ENCODE peak calls at places on chromosomes 7 and 10, in seven cellular contexts. F, K, V, R, B, Q and S are unnamed samples.

GRCh38 chr10:29479081-29479917 is 155.5 kb downstream of the SVIL start:
- DNase-seq in K (no peak), R (no peak), B (no peak), Q (no peak), V (no peak), F (no peak), S (peak; percentile 54)

GRCh38 chr10:79444243-79445119 is 943 bp downstream of the ZCCHC24 start:
- DNase-seq in R (peak; percentile 77), V (no peak), B (no peak), F (no peak), K (peak; percentile 43), Q (peak; percentile 68), S (peak; percentile 51)

GRCh38 chr10:46544989-46545791 is 11.3 kb downstream of the GPRIN2 start:
- DNase-seq in R (no peak), Q (peak; percentile 10), V (no peak), F (no peak), B (no peak), K (no peak), S (no peak)

GRCh38 chr7:116966606-116967005 is 13.3 kb downstream of the ST7 start:
- DNase-seq in K (no peak), R (no peak), B (no peak), Q (no peak), V (no peak), F (no peak), S (no peak)

GRCh38 chr10:130656582-130657133 is 520.5 kb downstream of the GLRX3 start:
- DNase-seq in F (no peak), Q (no peak), B (no peak), V (no peak), K (no peak), R (no peak), S (no peak)

GRCh38 chr7:84535584-84536255 is 341.1 kb upstream of the SEMA3A start:
- DNase-seq in K (no peak), Q (no peak), R (peak; percentile 33), V (no peak), F (no peak), B (no peak), S (no peak)

GRCh38 chr7:9680713-9681112 is 1247.3 kb downstream of the NXPH1 start:
- DNase-seq in F (no peak), B (no peak), R (no peak), K (no peak), V (no peak), Q (no peak), S (no peak)

GRCh38 chr7:128167316-128167691 is 73.8 kb upstream of the LEP start:
- DNase-seq in F (peak; percentile 76), K (no peak), V (peak; percentile 60), B (peak; percentile 11), R (peak; percentile 76), Q (peak; percentile 66), S (no peak)

GRCh38 chr7:143974457-143974856 is 19.8 kb downstream of the OR2F1 start:
- DNase-seq in R (peak; percentile 54), Q (no peak), V (no peak), F (no peak), K (no peak), B (no peak), S (no peak)

GRCh38 chr7:127578036-127578684 is 7.2 kb downstream of the GCC1 start:
- DNase-seq in F (no peak), B (no peak), R (no peak), Q (no peak), K (no peak), V (no peak), S (no peak)

GRCh38 chr10:109956454-109957091 is 33.3 kb upstream of the XPNPEP1 start:
- DNase-seq in B (no peak), V (no peak), K (no peak), F (no peak), Q (peak; percentile 35), R (peak; percentile 39), S (peak; percentile 85)

GRCh38 chr10:3397846-3398245 is 225.3 kb upstream of the PITRM1 start:
- DNase-seq in F (no peak), V (no peak), Q (no peak), R (no peak), K (no peak), B (no peak), S (no peak)

GRCh38 chr10:35887686-35888085 is 245.6 kb upstream of the FZD8 start:
- DNase-seq in R (no peak), B (no peak), Q (no peak), F (no peak), K (no peak), V (no peak), S (no peak)

GRCh38 chr7:30143748-30144251 is 9.0 kb downstream of the MTURN start:
- DNase-seq in Q (no peak), F (no peak), V (peak; percentile 58), B (no peak), K (no peak), R (no peak), S (no peak)

GRCh38 chr7:102044984-102045673 is 227.7 kb downstream of the CUX1 start:
- DNase-seq in F (peak; percentile 56), R (peak; percentile 67), B (peak; percentile 87), Q (no peak), V (no peak), K (no peak), S (no peak)

GRCh38 chr7:47180268-47180826 is 401.6 kb downstream of the TNS3 start:
- DNase-seq in K (no peak), R (peak; percentile 80), V (no peak), B (peak; percentile 52), Q (peak; percentile 69), F (peak; percentile 72), S (peak; percentile 45)

GRCh38 chr7:8197994-8198698 is 63.8 kb downstream of the ICA1 start:
- DNase-seq in B (no peak), K (no peak), F (no peak), R (no peak), V (no peak), Q (no peak), S (no peak)

DNA sequence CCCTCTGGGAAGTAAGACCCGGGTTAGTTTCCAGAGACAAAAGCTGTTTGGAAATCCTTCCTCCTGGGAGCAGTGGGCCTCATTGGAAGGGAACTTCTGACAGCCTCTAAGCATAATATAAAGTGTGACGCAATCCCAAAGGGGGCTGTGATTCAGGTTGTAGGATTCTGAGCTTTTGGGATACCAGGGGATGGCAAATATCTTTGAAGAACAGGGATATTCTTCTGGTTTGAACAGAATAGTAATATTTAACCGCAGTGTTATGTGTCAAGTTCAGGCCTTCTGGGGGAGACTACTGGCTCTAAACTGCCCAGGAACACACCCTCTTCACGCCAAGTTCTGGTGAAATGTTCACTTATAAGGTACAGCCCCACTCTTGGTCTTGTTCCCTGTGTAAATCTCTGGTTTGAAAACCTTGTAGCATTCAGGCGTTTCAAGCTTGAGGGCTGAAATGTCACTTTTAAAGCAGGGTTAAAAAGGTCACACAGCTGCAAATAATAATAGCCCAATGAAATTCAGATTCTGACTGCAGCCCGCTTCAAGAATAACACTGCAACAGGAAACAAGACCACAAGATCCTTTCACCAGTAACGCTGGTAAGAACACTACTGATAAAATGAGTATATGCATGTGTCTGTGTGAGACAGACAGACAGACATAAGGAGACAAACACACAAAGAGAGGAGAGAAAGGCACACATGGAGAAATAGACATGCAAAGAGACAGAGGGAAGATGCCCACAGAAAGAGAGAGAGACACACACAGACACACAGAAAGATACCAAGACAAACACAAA is 69.0 kb downstream of the CREB5 start:
- DNase-seq in B (peak; percentile 20), K (peak; percentile 85), R (peak; percentile 50), F (no peak), Q (no peak), V (no peak), S (peak; percentile 93)
- H3K4me3 ChIP-seq in B (no peak overlapping the region), K (no peak overlapping the region), R (no peak overlapping the region), F (no peak overlapping the region), Q (no peak overlapping the region), V (no peak overlapping the region), S (no peak overlapping the region)

GRCh38 chr10:5413012-5413938 is 918 bp downstream of the NET1 start:
- DNase-seq in F (no peak), V (peak; percentile 31), B (no peak), K (peak; percentile 6), Q (peak; percentile 27), R (peak; percentile 43), S (peak; percentile 9)

GRCh38 chr10:5412277-5412941 is at the start of gene NET1:
- DNase-seq in V (peak; percentile 50), F (peak; percentile 91), K (peak; percentile 84), B (peak; percentile 59), Q (peak; percentile 96), R (peak; percentile 95), S (peak; percentile 85)

GRCh38 chr10:5419466-5420094 is 7.2 kb downstream of the NET1 start:
- DNase-seq in Q (no peak), K (no peak), R (no peak), B (no peak), F (no peak), V (no peak), S (no peak)

GRCh38 chr10:5418584-5418983 is 6.2 kb downstream of the NET1 start:
- DNase-seq in B (no peak), F (no peak), K (no peak), R (no peak), V (no peak), Q (no peak), S (no peak)

DNA sequence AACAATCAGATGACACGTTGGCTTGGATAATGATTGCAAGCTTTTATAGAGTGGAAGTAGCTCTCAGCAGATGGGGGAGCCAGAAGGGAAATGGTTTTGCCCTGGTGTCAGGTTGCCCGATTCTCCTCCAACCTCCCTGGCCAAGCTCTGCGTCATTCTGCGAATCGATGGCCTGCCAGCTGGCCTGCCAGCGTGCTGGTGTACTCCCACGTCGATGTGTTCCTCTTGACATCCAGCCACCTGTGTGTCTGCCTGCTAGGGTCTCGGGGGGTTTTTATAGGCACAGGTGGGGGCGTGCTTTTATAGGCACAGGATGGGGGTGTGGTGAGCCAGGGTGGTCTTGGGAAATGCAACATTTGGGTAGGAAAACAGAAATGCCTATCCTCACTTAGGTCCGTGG is 4.6 kb downstream of the NET1 start:
- DNase-seq in K (no peak), Q (no peak), B (no peak), V (no peak), F (no peak), R (no peak), S (no peak)
- H3K4me3 ChIP-seq in K (no peak overlapping the region), Q (no peak overlapping the region), B (no peak overlapping the region), V (no peak overlapping the region), F (no peak overlapping the region), R (no peak overlapping the region), S (no peak overlapping the region)

GRCh38 chr10:120979435-120980315 is 128.5 kb downstream of the WDR11 start:
- DNase-seq in F (peak; percentile 24), V (no peak), K (peak; percentile 21), Q (peak; percentile 65), B (no peak), R (peak; percentile 91), S (no peak)

GRCh38 chr10:120977892-120978291 is 126.7 kb downstream of the WDR11 start:
- DNase-seq in V (no peak), K (no peak), Q (no peak), B (no peak), F (no peak), R (peak; percentile 52), S (no peak)

GRCh38 chr10:120981601-120982381 is 130.6 kb downstream of the WDR11 start:
- DNase-seq in V (no peak), R (no peak), Q (no peak), B (no peak), K (no peak), F (no peak), S (no peak)

GRCh38 chr10:120980316-120980975 is 129.3 kb downstream of the WDR11 start:
- DNase-seq in R (no peak), V (no peak), K (no peak), B (no peak), Q (no peak), F (no peak), S (no peak)

GRCh38 chr10:120978589-120979252 is 127.6 kb downstream of the WDR11 start:
- DNase-seq in V (peak; percentile 57), B (peak; percentile 2), F (no peak), Q (no peak), R (peak; percentile 84), K (no peak), S (no peak)
- H3K4me3 ChIP-seq in V (peak overlapping the region; percentile 7), B (no peak overlapping the region), F (peak overlapping the region; percentile 46), Q (no peak overlapping the region), R (peak overlapping the region; percentile 11), K (no peak overlapping the region), S (no peak overlapping the region)

GRCh38 chr10:87819274-87819585 is 1.2 kb upstream of the ATAD1 start:
- DNase-seq in F (no peak), V (no peak), B (no peak), K (no peak), Q (no peak), R (no peak), S (no peak)
- H3K4me3 ChIP-seq in F (peak overlapping the region; percentile 79), V (no peak overlapping the region), B (no peak overlapping the region), K (no peak overlapping the region), Q (no peak overlapping the region), R (no peak overlapping the region), S (peak overlapping the region; percentile 65)